ENCODE peak calls at places on chromosomes 1 and 21, in eight cellular contexts. F, G, Y, K, T, W, O and J are unnamed samples.
A peak's percentile ranks its signal among the peaks of the same experiment; 100 is the strongest.

GRCh38 chr1:173134029-173134428 is 73.1 kb downstream of the TNFSF4 start:
- DNase-seq in Y (no peak), T (no peak), G (no peak), O (no peak), K (no peak), W (no peak), F (no peak), J (no peak)

GRCh38 chr1:89887270-89887669 is 66.4 kb downstream of the LRRC8D start:
- DNase-seq in W (no peak), K (no peak), Y (peak; percentile 48), T (no peak), O (no peak), F (no peak), G (no peak), J (no peak)

GRCh38 chr1:205936316-205936715 is 6.9 kb downstream of the SLC26A9 start:
- DNase-seq in W (no peak), F (no peak), G (no peak), T (no peak), Y (no peak), O (no peak), K (no peak), J (no peak)

GRCh38 chr1:17881761-17882160 is 126.6 kb downstream of the ACTL8 start:
- DNase-seq in T (no peak), K (no peak), G (no peak), F (no peak), O (no peak), Y (no peak), W (no peak), J (no peak)

GRCh38 chr21:40847956-40848355 is 998 bp upstream of the DSCAM start:
- DNase-seq in G (no peak), K (no peak), T (no peak), W (no peak), O (no peak), Y (no peak), F (peak; percentile 26), J (no peak)

GRCh38 chr1:175072131-175072941 is 4.7 kb downstream of the TNN start:
- DNase-seq in T (no peak), O (no peak), Y (no peak), F (peak; percentile 58), G (no peak), W (peak; percentile 2), K (no peak), J (no peak)

GRCh38 chr1:212958175-212958574 is 7.8 kb downstream of the VASH2 start:
- DNase-seq in W (no peak), G (no peak), T (no peak), O (no peak), Y (no peak), K (no peak), F (no peak), J (no peak)

GRCh38 chr1:99407018-99407417 is 142.7 kb downstream of the PLPPR4 start:
- DNase-seq in W (no peak), K (no peak), Y (no peak), G (no peak), T (no peak), O (no peak), F (no peak), J (no peak)

GRCh38 chr1:218874313-218874712 is 299.4 kb upstream of the LYPLAL1 start:
- DNase-seq in O (no peak), T (no peak), Y (peak; percentile 68), K (no peak), G (no peak), F (no peak), W (no peak), J (no peak)

GRCh38 chr1:226428348-226429050 is 20.6 kb upstream of the PARP1 start:
- DNase-seq in K (no peak), F (no peak), O (no peak), W (no peak), Y (no peak), T (no peak), G (no peak), J (no peak)

GRCh38 chr1:119933397-119933796 is 37.1 kb upstream of the ADAM30 start:
- DNase-seq in F (no peak), O (no peak), T (no peak), K (no peak), G (no peak), Y (no peak), W (no peak), J (no peak)

GRCh38 chr1:25874635-25875153 is 814 bp downstream of the PAQR7 start:
- DNase-seq in O (no peak), Y (no peak), G (no peak), K (no peak), F (no peak), T (no peak), W (no peak), J (no peak)

GRCh38 chr1:188782220-188782841 is 1695.3 kb downstream of the BRINP3 start:
- DNase-seq in T (no peak), G (no peak), O (peak; percentile 24), W (no peak), Y (peak; percentile 72), F (peak; percentile 59), K (peak; percentile 81), J (peak; percentile 21)

GRCh38 chr1:202243006-202243405 is 49.4 kb downstream of the LGR6 start:
- DNase-seq in Y (no peak), F (no peak), O (no peak), T (no peak), G (no peak), W (no peak), K (no peak), J (no peak)

GRCh38 chr1:167924102-167924501 is 10.2 kb upstream of the ADCY10 start:
- DNase-seq in K (no peak), F (no peak), W (no peak), Y (no peak), G (no peak), T (no peak), O (no peak), J (no peak)

GRCh38 chr1:174967845-174968705 is 31.7 kb upstream of the CACYBP start:
- DNase-seq in Y (no peak), O (no peak), T (no peak), W (no peak), G (no peak), K (no peak), F (no peak), J (no peak)